ENCODE peak calls at places on chromosome 11, in seven cellular contexts. M, D, W, N, Z, T and K are unnamed samples.

GRCh38 chr11:14971865-14972580 is at the start of gene CALCA:
- DNase-seq in M (no peak), D (no peak), W (no peak), N (no peak), Z (no peak), T (no peak), K (no peak)

GRCh38 chr11:13668957-13669521 is 571 bp downstream of the FAR1 start:
- DNase-seq in M (peak; percentile 37), D (peak; percentile 49), W (peak; percentile 31), N (no peak), Z (peak; percentile 14), T (no peak), K (peak; percentile 77)

GRCh38 chr11:36048496-36049247 is 104.8 kb downstream of the LDLRAD3 start:
- DNase-seq in M (no peak), D (no peak), W (peak; percentile 64), N (no peak), Z (no peak), T (no peak), K (no peak)

GRCh38 chr11:114073506-114074381 is 14.2 kb downstream of the ZBTB16 start:
- DNase-seq in M (no peak), D (no peak), W (no peak), N (no peak), Z (no peak), T (no peak), K (no peak)

GRCh38 chr11:111911563-111912401 is at the start of gene CRYAB:
- DNase-seq in M (peak; percentile 61), D (peak; percentile 85), W (peak; percentile 84), N (no peak), Z (peak; percentile 86), T (peak; percentile 99), K (peak; percentile 99)

GRCh38 chr11:3808846-3809623 is 675 bp downstream of the PGAP2 start:
- DNase-seq in M (peak; percentile 80), D (no peak), W (peak; percentile 43), N (peak; percentile 41), Z (no peak), T (no peak), K (no peak)

GRCh38 chr11:67060111-67060522 is 3.5 kb downstream of the RHOD start:
- DNase-seq in M (peak; percentile 48), D (no peak), W (peak; percentile 58), N (no peak), Z (no peak), T (no peak), K (no peak)

GRCh38 chr11:108025387-108026080 is 16.8 kb downstream of the CUL5 start:
- DNase-seq in M (no peak), D (no peak), W (no peak), N (peak; percentile 53), Z (no peak), T (no peak), K (no peak)

GRCh38 chr11:68865241-68865640 is 23.5 kb upstream of the CPT1A start:
- DNase-seq in M (no peak), D (no peak), W (no peak), N (no peak), Z (no peak), T (no peak), K (no peak)

GRCh38 chr11:11662578-11662977 is 40.8 kb upstream of the GALNT18 start:
- DNase-seq in M (no peak), D (no peak), W (no peak), N (peak; percentile 1), Z (no peak), T (no peak), K (no peak)

GRCh38 chr11:61489833-61490585 is 18.5 kb upstream of the LRRC10B start:
- DNase-seq in M (peak; percentile 25), D (no peak), W (peak; percentile 36), N (no peak), Z (no peak), T (no peak), K (no peak)

GRCh38 chr11:62545437-62546243 is 966 bp downstream of the AHNAK start:
- DNase-seq in M (peak; percentile 99), D (peak; percentile 97), W (peak; percentile 94), N (no peak), Z (peak; percentile 93), T (peak; percentile 97), K (peak; percentile 97)

GRCh38 chr11:6646040-6646439 is 9.6 kb downstream of the DCHS1 start:
- DNase-seq in M (no peak), D (peak; percentile 83), W (peak; percentile 69), N (no peak), Z (peak; percentile 45), T (peak; percentile 83), K (peak; percentile 78)

GRCh38 chr11:75199412-75199955 is 41.1 kb upstream of the TPBGL start:
- DNase-seq in M (no peak), D (no peak), W (no peak), N (no peak), Z (no peak), T (no peak), K (no peak)

GRCh38 chr11:65501530-65502273 is 2.9 kb downstream of the MALAT1 start:
- DNase-seq in M (no peak), D (no peak), W (peak; percentile 35), N (no peak), Z (no peak), T (no peak), K (no peak)

GRCh38 chr11:72220696-72221363 is 3.7 kb upstream of the INPPL1 start:
- DNase-seq in M (no peak), D (no peak), W (no peak), N (no peak), Z (no peak), T (no peak), K (peak; percentile 69)

GRCh38 chr11:60845338-60845737 is 3.4 kb downstream of the CCDC86 start:
- DNase-seq in M (no peak), D (no peak), W (no peak), N (no peak), Z (no peak), T (no peak), K (no peak)

DNA sequence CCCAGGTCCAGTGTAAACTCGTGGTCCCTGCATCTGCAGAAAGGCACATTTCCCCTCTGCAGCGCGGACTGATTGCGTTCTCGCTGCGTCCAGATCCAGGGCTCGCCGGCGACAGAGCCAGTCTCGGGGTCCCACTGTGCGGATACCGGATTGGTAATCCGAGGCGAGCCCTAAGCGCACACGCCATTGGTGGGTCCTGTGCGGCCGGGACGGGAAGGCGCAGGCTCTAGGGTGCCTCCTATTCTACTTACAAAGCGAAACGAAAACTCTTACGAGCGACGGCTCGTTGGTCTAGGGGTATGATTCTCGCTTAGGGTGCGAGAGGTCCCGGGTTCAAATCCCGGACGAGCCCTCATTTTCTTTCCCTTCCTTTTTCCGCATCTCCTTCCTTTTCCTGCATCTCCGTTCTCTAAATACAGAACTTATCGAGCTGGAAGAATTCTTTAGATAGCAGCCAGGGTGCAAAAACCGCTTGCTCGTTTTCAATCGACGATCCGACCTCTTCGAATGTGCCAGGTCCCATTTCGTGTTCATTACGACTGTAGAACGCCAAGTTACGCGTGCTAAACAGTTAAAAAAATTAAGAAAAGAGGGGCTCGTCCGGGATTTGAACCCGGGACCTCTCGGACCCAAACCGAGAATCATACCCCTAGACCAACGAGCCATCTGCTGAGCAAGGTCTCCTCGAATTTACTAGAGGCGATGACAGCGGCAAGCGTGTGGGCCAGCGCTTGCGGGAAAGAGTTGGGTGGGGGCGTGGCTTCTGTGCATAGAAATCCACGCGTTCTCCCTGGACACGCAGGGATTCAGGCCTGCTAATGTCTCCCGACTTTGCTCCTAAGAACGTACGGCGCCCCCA is 29.2 kb upstream of the WNT11 start:
- DNase-seq in M (peak; percentile 99), D (peak; percentile 84), W (peak; percentile 87), N (peak; percentile 93), Z (peak; percentile 94), T (peak; percentile 95), K (peak; percentile 95)
- H3K27ac ChIP-seq in M (peak overlapping the region; percentile 38), D (peak overlapping the region; percentile 87), W (peak overlapping the region; percentile 89), N (peak overlapping the region; percentile 73), Z (peak overlapping the region; percentile 81), T (peak overlapping the region; percentile 83), K (peak overlapping the region; percentile 91)

DNA sequence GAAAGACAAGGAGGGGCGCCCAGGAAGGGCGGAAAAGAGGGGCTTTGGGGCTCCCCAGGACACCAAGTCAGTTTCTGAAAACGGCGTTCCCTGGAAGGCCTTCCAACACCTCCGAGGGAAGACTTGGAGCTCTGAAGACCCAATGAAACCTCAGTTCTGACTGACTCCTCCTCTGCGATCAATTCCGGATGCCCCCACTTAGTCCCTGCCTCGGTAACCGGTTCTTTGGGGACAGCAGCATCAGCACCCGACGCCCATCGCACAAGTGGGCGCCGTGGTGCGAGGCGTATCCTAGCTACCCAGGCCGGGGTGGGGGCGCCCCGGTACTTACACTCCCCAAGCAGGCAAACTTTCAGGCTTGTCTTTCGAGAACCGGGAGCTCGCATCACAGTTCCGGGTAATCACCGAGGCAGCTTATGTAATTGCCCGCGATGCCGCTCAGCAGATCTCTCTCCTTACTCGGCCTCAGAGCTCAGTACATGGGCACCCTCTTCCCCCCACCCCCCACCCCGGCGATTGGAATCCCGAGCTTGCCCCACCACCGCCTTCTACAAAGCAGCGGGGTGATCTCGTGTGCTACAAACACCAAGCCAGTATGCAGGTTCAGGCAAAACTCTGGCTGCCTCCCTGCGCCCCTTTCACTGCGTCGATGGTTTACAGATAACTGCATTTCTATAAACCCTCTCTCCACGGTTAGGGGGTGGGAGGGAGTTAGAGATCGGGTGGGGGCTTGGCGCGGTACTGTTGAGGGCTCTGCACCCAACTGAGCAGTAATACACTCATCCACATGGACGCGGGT is 2.0 kb downstream of the TENM4 start:
- DNase-seq in M (no peak), D (peak; percentile 9), W (peak; percentile 42), N (no peak), Z (peak; percentile 44), T (peak; percentile 71), K (no peak)
- H3K4me3 ChIP-seq in M (peak overlapping the region; percentile 58), D (peak overlapping the region; percentile 57), W (peak overlapping the region; percentile 87), N (no peak overlapping the region), Z (peak overlapping the region; percentile 67), T (peak overlapping the region; percentile 71), K (peak overlapping the region; percentile 80)

DNA sequence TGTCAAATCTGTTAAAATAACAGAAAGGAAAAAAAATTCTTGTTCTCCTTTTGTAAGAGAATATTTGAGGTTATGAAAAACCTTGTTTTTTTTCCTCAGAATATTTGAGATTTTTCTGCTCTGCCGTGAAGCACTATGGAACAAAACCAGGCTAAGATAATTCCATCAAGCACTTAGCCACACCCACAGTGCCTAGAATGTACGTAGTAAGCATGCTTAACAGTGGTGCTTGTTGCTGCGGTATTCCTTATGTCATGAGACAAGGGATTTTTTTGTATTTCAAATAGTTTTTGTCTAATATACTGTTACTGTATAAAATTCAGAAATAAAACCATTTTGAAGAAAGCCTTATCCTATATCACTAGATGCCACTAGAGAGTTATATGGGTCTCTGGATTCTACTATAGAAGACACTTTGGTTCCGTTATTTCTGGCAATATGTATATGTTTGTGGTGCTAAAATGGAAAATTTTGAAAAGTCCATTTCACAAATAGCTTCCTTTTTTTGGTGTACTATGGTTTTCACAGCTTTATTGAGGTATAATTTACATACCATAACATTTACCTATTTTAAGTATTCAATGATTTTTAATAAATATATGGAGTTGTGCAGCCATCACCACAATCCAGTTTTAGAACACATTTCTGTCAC is 23.7 kb downstream of the PDHX start:
- DNase-seq in M (no peak), D (no peak), W (peak; percentile 88), N (no peak), Z (no peak), T (no peak), K (no peak)
- TF ChIP-seq CTCF in M (peak; percentile 39), D (no peak), W (peak; percentile 12), N (peak; percentile 8), Z (no peak), T (no peak), K (no peak)

DNA sequence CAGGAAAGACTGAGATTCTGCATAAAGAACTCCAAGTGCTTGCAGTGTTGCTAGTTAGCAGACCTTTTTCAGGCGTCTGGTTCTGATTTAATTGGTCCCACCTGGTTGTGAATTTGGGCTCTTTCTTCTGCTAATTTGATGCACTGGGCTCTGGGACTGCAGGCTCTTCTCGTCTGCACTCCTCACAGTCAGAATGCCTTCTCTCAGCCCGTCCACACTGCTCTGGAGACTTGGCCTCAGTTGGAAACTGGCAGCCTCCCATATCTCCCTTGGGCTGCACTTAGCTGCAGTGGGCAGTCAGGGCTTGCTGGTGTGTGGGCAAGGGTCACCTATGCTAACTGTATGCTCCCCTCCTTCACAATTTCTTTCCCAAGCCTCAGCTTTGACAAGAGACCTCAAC is 1.5 kb downstream of the TRIM6 start:
- DNase-seq in M (no peak), D (no peak), W (peak; percentile 27), N (no peak), Z (no peak), T (no peak), K (no peak)
- H3K27ac ChIP-seq in M (no peak overlapping the region), D (no peak overlapping the region), W (peak overlapping the region; percentile 9), N (no peak overlapping the region), Z (no peak overlapping the region), T (peak overlapping the region; percentile 81), K (no peak overlapping the region)